ENCODE peak calls at places on chromosomes 4 and X, in eight cellular contexts. Q is BJ; T is COLO829; D is fibroblast of lung; W is NCI-H2029 treated with DMSO at 0.1 percent for 48 hours; U is NCI-H1417; R is activated CD4-positive, alpha-beta T cell treated with anti-CD3 and anti-CD28 coated beads for 24 hours; I is lower leg skin. S is an unnamed sample.

GRCh38 chr4:4323705-4324534 is 33.9 kb downstream of the ZBTB49 start:
- DNase-seq in Q (no peak), T (no peak), D (no peak), W (no peak), U (no peak), R (no peak), I (no peak), S (no peak)

GRCh38 chrX:152072236-152072635 is 66.1 kb downstream of the MAGEA10 start:
- DNase-seq in Q (peak), T (peak), D (peak), W (peak), U (no peak), R (no peak), I (no peak), S (peak)

GRCh38 chr4:52925531-52925968 is 63.4 kb downstream of the RASL11B start:
- DNase-seq in Q (no peak), T (no peak), D (no peak), W (no peak), U (peak), R (no peak), I (no peak), S (no peak)

GRCh38 chr4:179695175-179695574 is 2252.9 kb upstream of the AGA start:
- DNase-seq in Q (no peak), T (no peak), D (peak), W (no peak), U (no peak), R (no peak), I (no peak), S (peak)

GRCh38 chrX:48666649-48667048 is 16.9 kb upstream of the WAS start:
- DNase-seq in Q (no peak), T (no peak), D (no peak), W (no peak), U (no peak), R (no peak), I (no peak), S (no peak)

GRCh38 chrX:52262195-52262546 is 77.5 kb downstream of the MAGED4 start:
- DNase-seq in Q (no peak), T (no peak), D (no peak), W (no peak), U (no peak), R (no peak), I (no peak), S (no peak)

GRCh38 chr4:153114771-153115321 is 89.4 kb upstream of the TRIM2 start:
- DNase-seq in Q (no peak), T (peak), D (peak), W (no peak), U (no peak), R (peak), I (no peak), S (peak)

GRCh38 chr4:53582194-53582593 is 9.1 kb downstream of the LNX1 start:
- DNase-seq in Q (no peak), T (no peak), D (no peak), W (no peak), U (no peak), R (no peak), I (no peak), S (no peak)

GRCh38 chr4:72319596-72319995 is 249.4 kb downstream of the ADAMTS3 start:
- DNase-seq in Q (peak), T (peak), D (no peak), W (no peak), U (no peak), R (no peak), I (no peak), S (peak)

GRCh38 chr4:73257995-73258667 is 467 bp downstream of the ANKRD17 start:
- DNase-seq in Q (no peak), T (peak), D (peak), W (no peak), U (peak), R (peak), I (peak), S (no peak)

GRCh38 chr4:38354421-38354820 is 309.6 kb upstream of the KLF3 start:
- DNase-seq in Q (no peak), T (no peak), D (no peak), W (no peak), U (no peak), R (no peak), I (no peak), S (no peak)

GRCh38 chrX:38009641-38010040 is 3.3 kb downstream of the SYTL5 start:
- DNase-seq in Q (no peak), T (no peak), D (no peak), W (no peak), U (no peak), R (no peak), I (no peak), S (no peak)

GRCh38 chrX:7264399-7264798 is 116.4 kb upstream of the PUDP start:
- DNase-seq in Q (no peak), T (no peak), D (no peak), W (no peak), U (no peak), R (no peak), I (no peak), S (no peak)

GRCh38 chr4:101114936-101115372 is 232.4 kb downstream of the PPP3CA start:
- DNase-seq in Q (no peak), T (peak), D (peak), W (no peak), U (no peak), R (no peak), I (no peak), S (no peak)

GRCh38 chr4:54668031-54668611 is 10.4 kb downstream of the KIT start:
- DNase-seq in Q (no peak), T (no peak), D (no peak), W (no peak), U (no peak), R (no peak), I (no peak), S (no peak)

GRCh38 chr4:178823673-178824072 is 1381.4 kb upstream of the AGA start:
- DNase-seq in Q (no peak), T (peak), D (peak), W (no peak), U (no peak), R (no peak), I (no peak), S (no peak)

GRCh38 chr4:47287735-47288134 is 175.8 kb downstream of the COMMD8 start:
- DNase-seq in Q (no peak), T (peak), D (peak), W (no peak), U (no peak), R (no peak), I (no peak), S (peak)

GRCh38 chr4:17664755-17665154 is 50.3 kb downstream of the MED28 start:
- DNase-seq in Q (no peak), T (peak), D (no peak), W (no peak), U (peak), R (no peak), I (no peak), S (no peak)

GRCh38 chr4:167233523-167234387 is 539 bp downstream of the SPOCK3 start:
- DNase-seq in Q (no peak), T (no peak), D (peak), W (no peak), U (no peak), R (no peak), I (no peak), S (peak)

GRCh38 chr4:139834210-139834609 is 168.6 kb downstream of the MGST2 start:
- DNase-seq in Q (no peak), T (no peak), D (no peak), W (no peak), U (peak), R (no peak), I (no peak), S (no peak)

GRCh38 chr4:96149911-96150310 is 310.0 kb downstream of the PDHA2 start:
- DNase-seq in Q (no peak), T (no peak), D (no peak), W (no peak), U (no peak), R (no peak), I (no peak), S (no peak)

GRCh38 chrX:69150294-69150960 is 14.8 kb downstream of the PJA1 start:
- DNase-seq in Q (no peak), T (no peak), D (no peak), W (no peak), U (no peak), R (no peak), I (no peak), S (no peak)